ENCODE peak calls at places on chromosomes 12 and 14, in nine cellular contexts. J is lower lobe of right lung, C is kidney, D is choroid plexus epithelial cell, A is endothelial cell, S is D341Med, U is dorsolateral prefrontal cortex, H is ACHN, N is tibial artery. R is an unnamed sample.

GRCh38 chr12:95173392-95174251 is 43.6 kb downstream of the FGD6 start:
- DNase-seq in S (no peak), C (peak), H (peak), N (no peak), A (no peak), J (peak), U (no peak), D (peak), R (peak)

GRCh38 chr12:52534482-52534881 is 14.3 kb upstream of the KRT5 start:
- DNase-seq in A (no peak), C (no peak), S (no peak), H (peak), N (no peak), J (no peak), D (no peak), U (no peak), R (no peak)

GRCh38 chr12:117005417-117006046 is 93.7 kb downstream of the TESC start:
- DNase-seq in D (no peak), U (no peak), N (no peak), C (no peak), A (no peak), S (no peak), H (no peak), J (no peak), R (no peak)

GRCh38 chr14:28157887-28158791 is 608.4 kb upstream of the FOXG1 start:
- DNase-seq in C (peak), J (no peak), S (no peak), U (no peak), H (no peak), A (no peak), N (no peak), D (no peak), R (no peak)

GRCh38 chr12:38456769-38457168 is 140.2 kb downstream of the ALG10B start:
- DNase-seq in C (no peak), D (no peak), S (no peak), N (no peak), A (no peak), H (no peak), J (no peak), U (no peak), R (no peak)

GRCh38 chr12:95168746-95169145 is 48.5 kb downstream of the FGD6 start:
- DNase-seq in A (no peak), J (no peak), N (no peak), U (no peak), H (peak), C (no peak), D (peak), S (no peak), R (no peak)

GRCh38 chr14:22039938-22040780 is 366.5 kb upstream of the OR4E1 start:
- DNase-seq in J (no peak), U (no peak), N (no peak), H (peak), S (peak), D (peak), A (peak), C (no peak), R (peak)

GRCh38 chr14:76904100-76904739 is 78.0 kb downstream of the LRRC74A start:
- DNase-seq in A (no peak), H (peak), S (no peak), C (no peak), D (peak), N (peak), J (no peak), U (no peak), R (peak)

GRCh38 chr12:49277466-49277865 is 12.6 kb downstream of the TUBA1C start:
- DNase-seq in A (no peak), S (no peak), N (no peak), J (peak), U (no peak), D (no peak), H (no peak), C (no peak), R (no peak)

GRCh38 chr12:32828552-32828951 is 68.0 kb downstream of the PKP2 start:
- DNase-seq in S (no peak), J (no peak), D (no peak), C (no peak), H (no peak), A (no peak), U (no peak), N (no peak), R (no peak)

GRCh38 chr12:27703720-27704452 is 6.7 kb upstream of the MRPS35 start:
- DNase-seq in D (peak), S (peak), A (peak), U (no peak), H (peak), J (peak), N (peak), C (no peak), R (peak)

GRCh38 chr14:74213907-74214803 is 25.1 kb upstream of the VSX2 start:
- DNase-seq in H (no peak), C (no peak), J (no peak), S (peak), D (no peak), A (no peak), U (no peak), N (no peak), R (no peak)

GRCh38 chr12:102232446-102232845 is 34.8 kb upstream of the PMCH start:
- DNase-seq in C (no peak), N (peak), J (no peak), S (no peak), D (no peak), U (no peak), H (no peak), A (no peak), R (no peak)

GRCh38 chr14:43449291-43449690 is 1057.8 kb downstream of the FSCB start:
- DNase-seq in A (no peak), C (no peak), J (no peak), U (no peak), D (peak), N (no peak), H (no peak), S (no peak), R (peak)

GRCh38 chr12:109020750-109021380 is at the start of gene SVOP:
- DNase-seq in S (peak), J (peak), H (peak), C (peak), U (peak), A (peak), D (peak), N (peak), R (peak)

GRCh38 chr12:113200016-113200797 is 14.7 kb downstream of the RITA1 start:
- DNase-seq in H (no peak), U (no peak), A (no peak), J (no peak), S (no peak), C (peak), D (no peak), N (no peak), R (no peak)

GRCh38 chr12:105983622-105984325 is 155.0 kb downstream of the NUAK1 start:
- DNase-seq in S (no peak), A (no peak), U (no peak), N (no peak), D (peak), H (no peak), C (no peak), J (no peak), R (peak)

GRCh38 chr12:52380271-52380694 is 5.2 kb downstream of the KRT84 start:
- DNase-seq in C (no peak), U (peak), J (peak), D (peak), S (peak), N (no peak), H (peak), A (peak), R (peak)

GRCh38 chr14:90642239-90642717 is 174.0 kb downstream of the TTC7B start:
- DNase-seq in U (no peak), J (no peak), S (no peak), N (no peak), C (no peak), D (peak), A (no peak), H (no peak), R (peak)

GRCh38 chr14:45610303-45610702 is 357.3 kb upstream of the MIS18BP1 start:
- DNase-seq in N (no peak), H (peak), A (no peak), D (peak), J (no peak), S (peak), U (no peak), C (no peak), R (no peak)